ENCODE peak calls at places on chromosomes 3 and 15, in nine cellular contexts. X, Q, Y, T, E, D, M, S and A are unnamed samples.

GRCh38 chr3:155065537-155065936 is 14.6 kb upstream of the MME start:
- DNase-seq in S (no peak), Y (no peak), T (no peak), X (no peak), Q (peak), E (no peak), M (no peak), D (no peak), A (peak)

GRCh38 chr3:46208167-46208704 is at the start of gene CCR1:
- DNase-seq in D (peak), Y (peak), Q (peak), M (peak), X (no peak), T (peak), E (peak), S (peak), A (peak)

GRCh38 chr3:118628704-118629341 is 405.8 kb downstream of the IGSF11 start:
- DNase-seq in S (peak), Y (peak), D (no peak), M (no peak), X (peak), Q (peak), E (no peak), T (peak), A (no peak)

GRCh38 chr3:168100777-168101492 is 5.2 kb upstream of the GOLIM4 start:
- DNase-seq in D (no peak), S (no peak), T (no peak), Y (no peak), M (no peak), Q (peak), X (no peak), E (no peak), A (no peak)

GRCh38 chr3:13612829-13613228 is 63.9 kb downstream of the FBLN2 start:
- DNase-seq in Q (peak), M (no peak), S (no peak), T (no peak), E (no peak), D (no peak), Y (no peak), X (no peak), A (no peak)

GRCh38 chr3:27696906-27697305 is 25.2 kb downstream of the EOMES start:
- DNase-seq in D (no peak), M (no peak), Y (no peak), S (no peak), Q (no peak), E (no peak), X (no peak), T (no peak), A (no peak)

GRCh38 chr3:34882764-34883163 is 756.6 kb upstream of the ARPP21 start:
- DNase-seq in E (no peak), T (no peak), D (no peak), M (no peak), X (no peak), Q (no peak), S (no peak), Y (no peak), A (no peak)

GRCh38 chr3:35321008-35321407 is 318.3 kb upstream of the ARPP21 start:
- DNase-seq in Y (no peak), Q (no peak), E (no peak), M (no peak), S (no peak), X (no peak), D (no peak), T (no peak), A (no peak)

GRCh38 chr15:94070341-94071275 is 160.8 kb upstream of the MCTP2 start:
- DNase-seq in S (no peak), D (no peak), X (peak), T (no peak), Q (peak), Y (peak), M (no peak), E (no peak), A (peak)

GRCh38 chr3:113948015-113948917 is 453 bp downstream of the ZDHHC23 start:
- DNase-seq in S (peak), X (peak), T (peak), E (peak), D (no peak), M (peak), Q (peak), Y (peak), A (no peak)

GRCh38 chr15:67303490-67304363 is 49.1 kb downstream of the IQCH start:
- DNase-seq in Q (peak), T (no peak), Y (no peak), M (no peak), X (peak), E (peak), S (no peak), D (no peak), A (no peak)

GRCh38 chr3:88189361-88189810 is 39.6 kb downstream of the C3orf38 start:
- DNase-seq in D (no peak), E (no peak), M (no peak), Q (no peak), Y (no peak), X (no peak), T (no peak), S (no peak), A (no peak)

GRCh38 chr15:59278120-59278519 is 71.5 kb downstream of the LDHAL6B start:
- DNase-seq in Y (no peak), Q (no peak), M (no peak), D (no peak), E (no peak), T (no peak), X (no peak), S (no peak), A (no peak)

GRCh38 chr3:63450634-63451363 is 172.7 kb downstream of the SYNPR start:
- DNase-seq in T (no peak), E (no peak), Q (no peak), X (no peak), Y (no peak), M (no peak), S (no peak), D (no peak), A (no peak)

GRCh38 chr15:29143909-29144308 is 125.7 kb downstream of the NSMCE3 start:
- DNase-seq in D (no peak), Y (no peak), E (no peak), M (no peak), T (no peak), S (no peak), X (no peak), Q (peak), A (no peak)

GRCh38 chr3:102434715-102435114 is at the start of gene ZPLD1:
- DNase-seq in Q (no peak), T (no peak), X (no peak), Y (no peak), S (no peak), E (no peak), D (no peak), M (no peak), A (no peak)

GRCh38 chr15:56016281-56016680 is 22.9 kb upstream of the NEDD4 start:
- DNase-seq in S (no peak), D (no peak), M (no peak), T (no peak), Y (no peak), E (no peak), X (no peak), Q (no peak), A (no peak)

GRCh38 chr3:179961081-179962078 is 75.4 kb downstream of the PEX5L start:
- DNase-seq in Y (no peak), M (no peak), S (peak), X (peak), E (no peak), T (no peak), D (no peak), Q (peak), A (no peak)

GRCh38 chr15:75327005-75327404 is 8.9 kb upstream of the COMMD4 start:
- DNase-seq in S (no peak), M (no peak), Q (no peak), X (no peak), E (no peak), Y (no peak), T (no peak), D (no peak), A (no peak)

GRCh38 chr3:152446495-152446894 is 177.8 kb downstream of the MBNL1 start:
- DNase-seq in M (no peak), X (no peak), D (no peak), T (peak), Q (no peak), S (no peak), E (no peak), Y (no peak), A (no peak)

GRCh38 chr3:39910828-39911464 is 101.5 kb downstream of the MYRIP start:
- DNase-seq in M (no peak), D (no peak), E (no peak), X (no peak), Y (no peak), T (no peak), S (no peak), Q (peak), A (no peak)

GRCh38 chr3:17290894-17291293 is 406.1 kb downstream of the PLCL2 start:
- DNase-seq in Q (no peak), Y (no peak), E (no peak), T (no peak), S (no peak), M (no peak), X (no peak), D (no peak), A (no peak)

GRCh38 chr15:67784057-67784781 is 41.1 kb upstream of the SKOR1 start:
- DNase-seq in D (no peak), S (peak), X (peak), Q (no peak), T (no peak), E (peak), M (no peak), Y (no peak), A (no peak)